ENCODE peak calls at places on chromosomes 6 and 20, in five cellular contexts. One of them, this sample, is unnamed.
A peak's percentile ranks its signal among the peaks of the same experiment; 100 is the strongest.

GRCh38 chr6:154796484-154796883 is 63.3 kb downstream of the SCAF8 start:
- DNase-seq in hypothalamus: no peak
- DNase-seq in Karpas-422: no peak
- DNase-seq in C1 segment of cervical spinal cord: no peak
- DNase-seq in CD8-positive, alpha-beta T cell: no peak
- DNase-seq in this sample: no peak

GRCh38 chr6:93017626-93018025 is 401.7 kb downstream of the EPHA7 start:
- DNase-seq in C1 segment of cervical spinal cord: no peak
- DNase-seq in Karpas-422: no peak
- DNase-seq in hypothalamus: no peak
- DNase-seq in CD8-positive, alpha-beta T cell: no peak
- DNase-seq in this sample: no peak

GRCh38 chr6:111589366-111589765 is 16.3 kb downstream of the TRAF3IP2 start:
- DNase-seq in CD8-positive, alpha-beta T cell: no peak
- DNase-seq in C1 segment of cervical spinal cord: no peak
- DNase-seq in Karpas-422: no peak
- DNase-seq in hypothalamus: no peak
- DNase-seq in this sample: no peak

GRCh38 chr20:2799271-2799670 is 1.2 kb downstream of the CPXM1 start:
- DNase-seq in CD8-positive, alpha-beta T cell: no peak
- DNase-seq in Karpas-422: no peak
- DNase-seq in C1 segment of cervical spinal cord: no peak
- DNase-seq in hypothalamus: no peak
- DNase-seq in this sample: no peak

GRCh38 chr20:62980380-62980960 is 26.3 kb downstream of the BHLHE23 start:
- DNase-seq in CD8-positive, alpha-beta T cell: no peak
- DNase-seq in C1 segment of cervical spinal cord: no peak
- DNase-seq in hypothalamus: no peak
- DNase-seq in Karpas-422: no peak
- DNase-seq in this sample: no peak

GRCh38 chr6:43962458-43962857 is 164.8 kb downstream of the MRPL14 start:
- DNase-seq in CD8-positive, alpha-beta T cell: no peak
- DNase-seq in C1 segment of cervical spinal cord: no peak
- DNase-seq in hypothalamus: no peak
- DNase-seq in Karpas-422: no peak
- DNase-seq in this sample: no peak

GRCh38 chr20:41048475-41049242 is 20.0 kb downstream of the TOP1 start:
- DNase-seq in hypothalamus: no peak
- DNase-seq in C1 segment of cervical spinal cord: no peak
- DNase-seq in CD8-positive, alpha-beta T cell: no peak
- DNase-seq in Karpas-422: peak; percentile 56
- DNase-seq in this sample: no peak

GRCh38 chr6:45426251-45426650 is 48.5 kb upstream of the SUPT3H start:
- DNase-seq in hypothalamus: no peak
- DNase-seq in Karpas-422: peak; percentile 19
- DNase-seq in C1 segment of cervical spinal cord: no peak
- DNase-seq in CD8-positive, alpha-beta T cell: no peak
- DNase-seq in this sample: no peak